ENCODE peak calls at places on chromosomes 6 and 20, in five cellular contexts. X is upper lobe of left lung, Y is cardiac muscle cell, K is IMR-90, H is psoas muscle. J is an unnamed sample.
A peak's percentile ranks its signal among the peaks of the same experiment; 100 is the strongest.

GRCh38 chr20:61576372-61576771 is 324.3 kb downstream of the CDH4 start:
- DNase-seq in K (no peak), Y (no peak), X (no peak), H (no peak), J (no peak)

GRCh38 chr6:75290558-75290957 is 6.0 kb upstream of the TMEM30A start:
- DNase-seq in H (no peak), X (no peak), K (no peak), Y (no peak), J (no peak)

GRCh38 chr6:54801669-54802068 is 44.9 kb upstream of the FAM83B start:
- DNase-seq in H (no peak), X (no peak), K (peak; percentile 93), Y (no peak), J (peak; percentile 86)

GRCh38 chr6:64084201-64084663 is 448.6 kb downstream of the PHF3 start:
- DNase-seq in Y (no peak), X (no peak), K (no peak), H (no peak), J (no peak)

GRCh38 chr20:22684072-22684762 is 99.8 kb upstream of the FOXA2 start:
- DNase-seq in X (no peak), Y (peak; percentile 77), K (peak; percentile 67), H (peak; percentile 69), J (peak; percentile 54)

GRCh38 chr6:43942011-43942442 is 172.0 kb downstream of the VEGFA start:
- DNase-seq in X (no peak), K (no peak), H (no peak), Y (no peak), J (no peak)

GRCh38 chr6:115582386-115582785 is 478.3 kb downstream of the FRK start:
- DNase-seq in Y (no peak), X (no peak), H (no peak), K (no peak), J (no peak)

GRCh38 chr6:75204959-75205775 is 686 bp downstream of the COL12A1 start:
- DNase-seq in X (peak; percentile 87), Y (peak; percentile 38), K (peak; percentile 82), H (peak; percentile 65), J (no peak)

GRCh38 chr6:126228001-126228791 is 111.7 kb upstream of the CENPW start:
- DNase-seq in K (no peak), X (no peak), Y (peak; percentile 7), H (no peak), J (no peak)

GRCh38 chr6:4759997-4760396 is 16.2 kb upstream of the CDYL start:
- DNase-seq in X (no peak), H (no peak), K (no peak), Y (no peak), J (no peak)

GRCh38 chr20:57414867-57415592 is 23.8 kb downstream of the RBM38 start:
- DNase-seq in X (no peak), Y (no peak), K (peak; percentile 28), H (no peak), J (no peak)

GRCh38 chr6:150354754-150355571 is 13.8 kb upstream of the IYD start:
- DNase-seq in Y (no peak), X (no peak), H (no peak), K (peak; percentile 6), J (no peak)

GRCh38 chr6:131954775-131955107 is 3.6 kb upstream of the CCN2 start:
- DNase-seq in K (peak; percentile 99), X (no peak), Y (peak; percentile 75), H (no peak), J (peak; percentile 74)

GRCh38 chr6:7129360-7129759 is 21.6 kb downstream of the RREB1 start:
- DNase-seq in Y (no peak), H (no peak), K (no peak), X (no peak), J (no peak)

GRCh38 chr20:7411075-7411474 is 529.2 kb downstream of the HAO1 start:
- DNase-seq in X (no peak), Y (no peak), H (no peak), K (no peak), J (no peak)

GRCh38 chr20:9353916-9354276 is 160.5 kb upstream of the LAMP5 start:
- DNase-seq in Y (no peak), X (no peak), K (peak; percentile 72), H (no peak), J (no peak)

GRCh38 chr6:158697798-158698197 is 47.9 kb downstream of the SYTL3 start:
- DNase-seq in X (no peak), K (peak; percentile 72), H (no peak), Y (no peak), J (no peak)

GRCh38 chr6:33685411-33686224 is 25.9 kb downstream of the UQCC2 start:
- DNase-seq in K (no peak), H (no peak), X (peak; percentile 77), Y (no peak), J (no peak)

GRCh38 chr20:52490715-52491430 is 299.3 kb upstream of the ZFP64 start:
- DNase-seq in X (no peak), H (no peak), K (peak; percentile 98), Y (no peak), J (no peak)

GRCh38 chr20:44309763-44310663 is 989 bp downstream of the FITM2 start:
- DNase-seq in K (peak; percentile 58), H (peak; percentile 70), Y (peak; percentile 47), X (peak; percentile 46), J (no peak)

GRCh38 chr6:79713701-79714322 is 82.7 kb downstream of the SH3BGRL2 start:
- DNase-seq in K (peak; percentile 50), Y (peak; percentile 76), X (no peak), H (no peak), J (peak; percentile 43)

GRCh38 chr6:124927806-124928205 is 34.4 kb upstream of the RNF217 start:
- DNase-seq in Y (no peak), X (no peak), H (no peak), K (peak; percentile 84), J (no peak)

GRCh38 chr6:47168176-47168575 is 126.0 kb upstream of the ADGRF1 start:
- DNase-seq in Y (no peak), K (peak; percentile 98), H (peak; percentile 80), X (no peak), J (no peak)

GRCh38 chr20:51529027-51529749 is 13.3 kb downstream of the NFATC2 start:
- DNase-seq in X (no peak), H (no peak), Y (peak; percentile 50), K (peak; percentile 74), J (peak; percentile 71)

GRCh38 chr6:53328375-53328774 is 20.4 kb downstream of the ELOVL5 start:
- DNase-seq in X (no peak), H (no peak), K (no peak), Y (no peak), J (no peak)
- H3K27me3 ChIP-seq in X (no peaks in the 10 kb centered on the region), H (no peaks in the 10 kb centered on the region), K (no peaks in the 10 kb centered on the region), Y (no peaks in the 10 kb centered on the region), J (no peaks in the 10 kb centered on the region)

GRCh38 chr6:37826188-37826587 is 6.7 kb downstream of the ZFAND3 start:
- DNase-seq in K (no peak), H (no peak), X (no peak), Y (no peak), J (no peak)

GRCh38 chr6:37831457-37831856 is 11.9 kb downstream of the ZFAND3 start:
- DNase-seq in H (no peak), K (no peak), X (no peak), Y (no peak), J (no peak)

GRCh38 chr6:37827603-37828265 is 8.2 kb downstream of the ZFAND3 start:
- DNase-seq in Y (no peak), X (no peak), H (no peak), K (no peak), J (peak; percentile 93)

GRCh38 chr6:37826993-37827392 is 7.5 kb downstream of the ZFAND3 start:
- DNase-seq in K (no peak), H (no peak), X (no peak), Y (no peak), J (no peak)

GRCh38 chr6:37830225-37830624 is 10.7 kb downstream of the ZFAND3 start:
- DNase-seq in H (no peak), K (no peak), X (no peak), Y (no peak), J (no peak)
- H3K4me1 ChIP-seq in H (peaks cover 65% of the 10 kb centered on the region), K (peaks cover 18% of the 10 kb centered on the region), X (peaks cover 66% of the 10 kb centered on the region), Y (peaks cover 27% of the 10 kb centered on the region), J (peaks cover 20% of the 10 kb centered on the region)

GRCh38 chr6:107368471-107368870 is 90.9 kb downstream of the PDSS2 start:
- DNase-seq in H (no peak), K (no peak), Y (no peak), X (no peak), J (no peak)

GRCh38 chr6:107369493-107369892 is 89.9 kb downstream of the PDSS2 start:
- DNase-seq in Y (no peak), K (no peak), H (no peak), X (no peak), J (no peak)

DNA sequence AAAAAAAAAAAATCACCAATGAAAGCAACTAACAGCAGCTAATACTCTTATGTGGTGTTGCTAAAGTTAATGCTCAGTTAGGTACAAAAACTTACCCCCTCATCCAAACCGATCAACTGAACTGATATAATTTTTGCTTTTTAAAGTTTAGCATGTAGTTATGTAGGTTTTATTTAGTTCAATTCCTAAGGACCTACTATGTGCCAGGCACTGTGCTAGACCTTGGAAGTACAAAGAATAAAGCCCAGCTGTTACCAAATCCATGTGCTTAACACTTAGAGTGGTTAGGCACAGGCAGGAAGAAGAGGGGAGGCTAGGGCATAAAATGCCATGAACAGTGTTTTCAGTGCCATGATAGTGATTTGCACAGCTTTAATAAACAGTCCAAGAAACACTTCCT is 85.1 kb downstream of the PDSS2 start:
- DNase-seq in X (no peak), Y (no peak), K (no peak), H (no peak), J (no peak)
- H3K27me3 ChIP-seq in X (no peaks in the 10 kb centered on the region), Y (no peaks in the 10 kb centered on the region), K (no peaks in the 10 kb centered on the region), H (no peaks in the 10 kb centered on the region), J (no peaks in the 10 kb centered on the region)

GRCh38 chr6:657743-658142 is 843 bp upstream of the HUS1B start:
- DNase-seq in K (no peak), X (no peak), H (no peak), Y (no peak), J (no peak)

GRCh38 chr6:659179-659578 is 2.3 kb upstream of the HUS1B start:
- DNase-seq in X (no peak), Y (no peak), K (no peak), H (no peak), J (no peak)

GRCh38 chr6:656460-657252 is at the start of gene HUS1B:
- DNase-seq in X (peak; percentile 82), K (no peak), Y (no peak), H (no peak), J (no peak)

GRCh38 chr6:658244-658643 is 1.3 kb upstream of the HUS1B start:
- DNase-seq in Y (peak; percentile 11), X (no peak), H (no peak), K (peak; percentile 88), J (no peak)

DNA sequence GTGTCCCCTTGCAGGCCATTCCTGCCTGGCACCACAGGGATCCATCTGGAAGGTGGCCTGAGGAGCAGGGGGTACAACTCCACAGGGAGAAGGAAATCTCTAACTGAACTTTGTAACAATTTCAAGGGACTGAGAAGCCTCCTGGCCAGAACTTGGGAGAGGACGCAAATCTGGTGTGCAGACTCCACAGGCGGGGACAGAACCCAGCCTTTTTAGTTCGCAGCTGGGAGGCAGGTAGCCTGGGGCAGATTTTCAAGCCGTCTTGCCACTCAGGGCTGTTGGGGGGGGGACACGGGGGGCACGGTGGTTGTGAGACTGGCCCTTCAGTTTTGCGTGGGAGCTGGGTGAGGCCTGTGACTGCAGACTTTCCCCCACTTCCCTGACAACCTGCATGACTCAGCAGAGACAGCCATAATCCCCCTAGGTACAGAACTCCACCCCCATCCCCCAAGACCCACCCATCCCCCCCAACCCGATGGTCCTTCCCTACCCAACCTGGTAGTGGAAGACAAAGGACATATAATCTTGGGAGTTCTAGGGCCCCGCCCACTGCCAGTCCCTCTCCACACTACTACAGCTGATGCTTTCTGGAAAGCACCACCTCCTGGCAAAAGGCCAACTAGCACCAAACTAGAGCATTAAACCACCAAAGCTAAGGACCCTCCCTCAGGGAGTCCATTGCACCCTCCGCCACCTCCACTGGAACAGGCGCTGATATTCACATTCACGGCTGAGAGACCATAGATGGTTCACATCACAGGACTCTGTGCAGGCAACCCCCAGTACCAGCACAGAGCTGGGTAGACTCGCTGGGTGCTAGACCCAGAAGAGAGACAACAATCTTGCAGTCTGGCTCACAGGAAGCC is 3.0 kb upstream of the HUS1B start:
- DNase-seq in Y (no peak), X (no peak), K (no peak), H (no peak), J (no peak)
- H3K4me1 ChIP-seq in Y (peaks cover 20% of the 10 kb centered on the region), X (peaks cover 10% of the 10 kb centered on the region), K (peaks cover 3% of the 10 kb centered on the region), H (peaks cover 26% of the 10 kb centered on the region), J (no peaks in the 10 kb centered on the region)